ENCODE peak calls at places on chromosomes 11 and 22, in nine cellular contexts. Z, Y, M, I, D, S, J, R and V are unnamed samples.

GRCh38 chr11:64419818-64420485 is 61.0 kb downstream of the RPS6KA4 start:
- DNase-seq in Z (no peak), Y (peak), M (no peak), I (no peak), D (peak), S (no peak), J (peak), R (no peak), V (no peak)

GRCh38 chr11:20087118-20087521 is 73.2 kb downstream of the DBX1 start:
- DNase-seq in Z (no peak), Y (no peak), M (no peak), I (no peak), D (no peak), S (no peak), J (no peak), R (no peak), V (no peak)

GRCh38 chr11:120527111-120527748 is 15.7 kb downstream of the GRIK4 start:
- DNase-seq in Z (no peak), Y (no peak), M (peak), I (no peak), D (no peak), S (no peak), J (peak), R (no peak), V (no peak)

GRCh38 chr11:111352935-111353695 is 26.0 kb downstream of the POU2AF1 start:
- DNase-seq in Z (no peak), Y (no peak), M (no peak), I (no peak), D (peak), S (no peak), J (no peak), R (no peak), V (no peak)

GRCh38 chr22:30573594-30574094 is 821 bp downstream of the GAL3ST1 start:
- DNase-seq in Z (no peak), Y (no peak), M (no peak), I (peak), D (peak), S (no peak), J (no peak), R (no peak), V (no peak)

GRCh38 chr22:40922484-40923303 is 28.5 kb upstream of the RBX1 start:
- DNase-seq in Z (peak), Y (peak), M (no peak), I (no peak), D (peak), S (peak), J (no peak), R (no peak), V (peak)

GRCh38 chr11:93498099-93499040 is 44.8 kb downstream of the SMCO4 start:
- DNase-seq in Z (no peak), Y (no peak), M (no peak), I (no peak), D (no peak), S (no peak), J (no peak), R (no peak), V (no peak)

GRCh38 chr11:116215471-116216113 is 557.2 kb downstream of the BUD13 start:
- DNase-seq in Z (no peak), Y (no peak), M (no peak), I (no peak), D (no peak), S (no peak), J (no peak), R (no peak), V (no peak)

GRCh38 chr11:27701262-27702105 is 1.2 kb upstream of the BDNF start:
- DNase-seq in Z (no peak), Y (peak), M (peak), I (peak), D (no peak), S (no peak), J (no peak), R (peak), V (no peak)

GRCh38 chr11:74084796-74085541 is 76.1 kb upstream of the UCP3 start:
- DNase-seq in Z (no peak), Y (no peak), M (no peak), I (no peak), D (no peak), S (no peak), J (no peak), R (peak), V (no peak)

GRCh38 chr11:78666675-78667129 is 92.0 kb upstream of the NARS2 start:
- DNase-seq in Z (no peak), Y (no peak), M (no peak), I (no peak), D (no peak), S (no peak), J (no peak), R (no peak), V (no peak)

GRCh38 chr11:909406-909805 is 1.2 kb downstream of the CHID1 start:
- DNase-seq in Z (no peak), Y (no peak), M (no peak), I (no peak), D (no peak), S (no peak), J (no peak), R (no peak), V (no peak)

DNA sequence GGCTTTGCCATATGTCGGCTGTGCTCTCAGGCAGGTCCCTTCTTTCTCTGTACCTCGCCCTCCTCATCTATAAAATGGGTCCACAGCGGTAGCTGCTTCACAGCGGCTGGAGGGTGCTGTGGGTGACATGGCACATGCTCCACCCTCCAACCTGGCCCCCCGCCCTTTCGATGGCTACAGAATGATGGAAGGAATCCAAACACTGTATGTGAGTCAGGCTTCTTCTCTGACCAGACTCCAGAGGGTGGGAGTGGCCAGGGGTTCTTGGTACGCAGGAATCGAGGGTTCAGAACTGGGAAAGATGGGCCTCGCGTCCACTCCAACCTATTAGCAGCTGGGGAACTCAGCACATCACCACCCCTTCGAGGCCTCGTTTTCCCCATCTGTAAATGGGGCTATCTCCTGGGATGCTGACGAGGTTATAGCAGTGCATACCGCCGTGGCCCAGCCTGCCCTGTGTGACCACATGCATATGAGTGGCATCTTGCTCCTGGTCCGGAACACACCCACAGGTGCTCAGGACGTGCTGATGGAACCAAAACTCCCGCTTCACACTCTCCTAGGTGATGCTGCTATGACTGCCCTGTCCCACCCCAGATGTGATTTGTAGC is 26.4 kb downstream of the MN1 start:
- DNase-seq in Z (no peak), Y (no peak), M (no peak), I (no peak), D (no peak), S (no peak), J (no peak), R (no peak), V (no peak)
- H3K4me3 ChIP-seq in Z (no peak), Y (no peak), M (peak), I (no peak), D (no peak), S (no peak), J (no peak), R (no peak), V (no peak)

DNA sequence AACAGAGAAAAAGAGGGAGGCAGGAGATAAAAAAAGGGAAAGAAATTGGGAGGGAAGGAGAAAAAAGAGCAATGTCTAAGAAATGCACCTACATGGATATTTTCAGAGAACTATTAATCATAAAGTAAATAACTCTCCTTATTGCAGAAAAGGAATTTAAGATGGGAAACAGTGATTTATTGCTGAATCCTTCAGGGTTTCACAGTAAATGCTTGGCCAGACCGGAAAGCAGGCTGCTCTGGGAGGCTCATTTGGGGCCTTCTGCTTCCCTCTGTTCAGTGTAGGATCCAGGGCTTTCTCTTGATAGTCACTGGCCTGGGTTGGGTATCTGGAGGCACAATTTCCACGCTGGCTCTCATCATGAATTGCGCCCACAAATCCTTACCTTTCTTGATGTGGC is 324.3 kb upstream of the SORL1-AS1 start:
- DNase-seq in Z (no peak), Y (no peak), M (no peak), I (no peak), D (no peak), S (no peak), J (no peak), R (no peak), V (no peak)
- TF ChIP-seq CTCF in Z (no peak), Y (no peak), M (no peak), I (no peak), D (no peak), S (no peak), J (no peak), R (no peak), V (no peak)

GRCh38 chr11:128465946-128466688 is 121.2 kb downstream of the ETS1 start:
- DNase-seq in Z (no peak), Y (peak), M (peak), I (no peak), D (no peak), S (no peak), J (no peak), R (no peak), V (no peak)
- H3K4me3 ChIP-seq in Z (no peak), Y (no peak), M (peak), I (no peak), D (no peak), S (no peak), J (no peak), R (no peak), V (no peak)

GRCh38 chr11:34464591-34465036 is 25.9 kb downstream of the CAT start:
- DNase-seq in Z (no peak), Y (no peak), M (no peak), I (no peak), D (peak), S (no peak), J (no peak), R (no peak), V (no peak)

GRCh38 chr11:34466802-34467488 is 28.2 kb downstream of the CAT start:
- DNase-seq in Z (no peak), Y (no peak), M (no peak), I (no peak), D (no peak), S (no peak), J (no peak), R (no peak), V (no peak)

GRCh38 chr11:34473603-34474169 is 35.0 kb downstream of the CAT start:
- DNase-seq in Z (no peak), Y (no peak), M (no peak), I (no peak), D (no peak), S (no peak), J (no peak), R (no peak), V (no peak)

GRCh38 chr11:34468209-34468841 is 29.6 kb downstream of the CAT start:
- DNase-seq in Z (peak), Y (no peak), M (no peak), I (no peak), D (peak), S (peak), J (no peak), R (peak), V (peak)
- TF ChIP-seq CTCF in Z (peak), Y (peak), M (peak), I (peak), D (peak), S (peak), J (peak), R (peak), V (peak)

GRCh38 chr11:101584651-101585050 is 844 bp upstream of the TRPC6 start:
- DNase-seq in Z (no peak), Y (no peak), M (no peak), I (no peak), D (no peak), S (no peak), J (no peak), R (no peak), V (no peak)
- H3K4me3 ChIP-seq in Z (no peak), Y (no peak), M (no peak), I (no peak), D (no peak), S (no peak), J (no peak), R (no peak), V (no peak)

GRCh38 chr11:67662806-67663514 is 11.5 kb downstream of the ALDH3B2 start:
- DNase-seq in Z (no peak), Y (no peak), M (no peak), I (no peak), D (no peak), S (no peak), J (no peak), R (no peak), V (no peak)

GRCh38 chr11:67664696-67665536 is 9.5 kb downstream of the ALDH3B2 start:
- DNase-seq in Z (no peak), Y (no peak), M (no peak), I (no peak), D (no peak), S (no peak), J (no peak), R (no peak), V (no peak)

GRCh38 chr11:67663515-67664212 is 10.8 kb downstream of the ALDH3B2 start:
- DNase-seq in Z (no peak), Y (no peak), M (no peak), I (no peak), D (no peak), S (no peak), J (no peak), R (no peak), V (no peak)

GRCh38 chr11:67664213-67664585 is 10.2 kb downstream of the ALDH3B2 start:
- DNase-seq in Z (no peak), Y (no peak), M (no peak), I (no peak), D (no peak), S (no peak), J (no peak), R (no peak), V (no peak)

GRCh38 chr11:67662142-67662805 is 11.7 kb upstream of the ACY3 start:
- DNase-seq in Z (no peak), Y (no peak), M (no peak), I (no peak), D (no peak), S (no peak), J (no peak), R (no peak), V (no peak)
- TF ChIP-seq CTCF in Z (no peak), Y (no peak), M (no peak), I (no peak), D (no peak), S (no peak), J (no peak), R (no peak), V (no peak)